ENCODE peak calls at places on chromosomes 11 and 22, in seven cellular contexts. One of them, this sample, is unnamed.

GRCh38 chr22:24134090-24134846 is 47.0 kb upstream of the SUSD2 start:
- DNase-seq in mesenchymal stem cell: no peak
- DNase-seq in H9: no peak
- DNase-seq in neuronal stem cell: peak; percentile 61
- DNase-seq in trophoblast cell: no peak
- DNase-seq in IMR-90: no peak
- DNase-seq in H1: no peak
- DNase-seq in this sample: peak; percentile 37

GRCh38 chr11:102620858-102621561 is 4.1 kb downstream of the MMP20 start:
- DNase-seq in mesenchymal stem cell: peak; percentile 77
- DNase-seq in H9: no peak
- DNase-seq in neuronal stem cell: no peak
- DNase-seq in trophoblast cell: no peak
- DNase-seq in IMR-90: peak; percentile 88
- DNase-seq in H1: no peak
- DNase-seq in this sample: no peak

GRCh38 chr11:118658372-118659313 is 20.8 kb downstream of the TREH start:
- DNase-seq in mesenchymal stem cell: peak; percentile 37
- DNase-seq in H9: peak; percentile 47
- DNase-seq in neuronal stem cell: no peak
- DNase-seq in trophoblast cell: no peak
- DNase-seq in IMR-90: no peak
- DNase-seq in H1: no peak
- DNase-seq in this sample: peak; percentile 34

GRCh38 chr11:70834277-70834940 is 418.0 kb downstream of the SHANK2 start:
- DNase-seq in mesenchymal stem cell: no peak
- DNase-seq in H9: peak; percentile 49
- DNase-seq in neuronal stem cell: no peak
- DNase-seq in trophoblast cell: no peak
- DNase-seq in IMR-90: peak; percentile 14
- DNase-seq in H1: no peak
- DNase-seq in this sample: peak; percentile 6

GRCh38 chr11:3021125-3021524 is 29.0 kb upstream of the NAP1L4 start:
- DNase-seq in mesenchymal stem cell: peak; percentile 29
- DNase-seq in H9: peak; percentile 68
- DNase-seq in neuronal stem cell: peak; percentile 56
- DNase-seq in trophoblast cell: no peak
- DNase-seq in IMR-90: peak; percentile 16
- DNase-seq in H1: no peak
- DNase-seq in this sample: peak; percentile 70

GRCh38 chr22:47022075-47022473 is 259.6 kb downstream of the TBC1D22A start:
- DNase-seq in mesenchymal stem cell: no peak
- DNase-seq in H9: no peak
- DNase-seq in neuronal stem cell: no peak
- DNase-seq in trophoblast cell: no peak
- DNase-seq in IMR-90: peak; percentile 22
- DNase-seq in H1: no peak
- DNase-seq in this sample: no peak

GRCh38 chr22:50576070-50576469 is 2.2 kb downstream of the CPT1B start:
- DNase-seq in mesenchymal stem cell: peak; percentile 32
- DNase-seq in H9: peak; percentile 55
- DNase-seq in neuronal stem cell: no peak
- DNase-seq in trophoblast cell: peak; percentile 86
- DNase-seq in IMR-90: peak; percentile 44
- DNase-seq in H1: no peak
- DNase-seq in this sample: peak; percentile 76

GRCh38 chr22:36471341-36471821 is 10.1 kb downstream of the TXN2 start:
- DNase-seq in mesenchymal stem cell: peak; percentile 52
- DNase-seq in H9: no peak
- DNase-seq in neuronal stem cell: no peak
- DNase-seq in trophoblast cell: peak; percentile 93
- DNase-seq in IMR-90: peak; percentile 60
- DNase-seq in H1: no peak
- DNase-seq in this sample: no peak

GRCh38 chr11:68778205-68778604 is 26.9 kb upstream of the TESMIN start:
- DNase-seq in mesenchymal stem cell: no peak
- DNase-seq in H9: no peak
- DNase-seq in neuronal stem cell: no peak
- DNase-seq in trophoblast cell: no peak
- DNase-seq in IMR-90: no peak
- DNase-seq in H1: no peak
- DNase-seq in this sample: no peak

GRCh38 chr22:41360126-41360525 is 21.6 kb upstream of the TEF start:
- DNase-seq in mesenchymal stem cell: no peak
- DNase-seq in H9: peak; percentile 67
- DNase-seq in neuronal stem cell: no peak
- DNase-seq in trophoblast cell: no peak
- DNase-seq in IMR-90: no peak
- DNase-seq in H1: no peak
- DNase-seq in this sample: peak; percentile 88

GRCh38 chr11:34600339-34601084 is 20.4 kb upstream of the EHF start:
- DNase-seq in mesenchymal stem cell: no peak
- DNase-seq in H9: no peak
- DNase-seq in neuronal stem cell: no peak
- DNase-seq in trophoblast cell: no peak
- DNase-seq in IMR-90: peak; percentile 8
- DNase-seq in H1: no peak
- DNase-seq in this sample: peak; percentile 58

GRCh38 chr22:44483878-44484277 is 14.2 kb downstream of the RTL6 start:
- DNase-seq in mesenchymal stem cell: no peak
- DNase-seq in H9: no peak
- DNase-seq in neuronal stem cell: no peak
- DNase-seq in trophoblast cell: no peak
- DNase-seq in IMR-90: no peak
- DNase-seq in H1: no peak
- DNase-seq in this sample: no peak

GRCh38 chr11:726278-726915 is 20.4 kb downstream of the EPS8L2 start:
- DNase-seq in mesenchymal stem cell: no peak
- DNase-seq in H9: peak; percentile 66
- DNase-seq in neuronal stem cell: no peak
- DNase-seq in trophoblast cell: no peak
- DNase-seq in IMR-90: peak; percentile 26
- DNase-seq in H1: peak; percentile 74
- DNase-seq in this sample: peak; percentile 40

GRCh38 chr11:57476223-57476882 is 16.0 kb downstream of the RTN4RL2 start:
- DNase-seq in mesenchymal stem cell: no peak
- DNase-seq in H9: peak; percentile 43
- DNase-seq in neuronal stem cell: no peak
- DNase-seq in trophoblast cell: no peak
- DNase-seq in IMR-90: no peak
- DNase-seq in H1: peak; percentile 74
- DNase-seq in this sample: no peak

GRCh38 chr22:50476819-50477344 is 2.0 kb upstream of the SBF1 start:
- DNase-seq in mesenchymal stem cell: no peak
- DNase-seq in H9: no peak
- DNase-seq in neuronal stem cell: no peak
- DNase-seq in trophoblast cell: no peak
- DNase-seq in IMR-90: no peak
- DNase-seq in H1: no peak
- DNase-seq in this sample: no peak

GRCh38 chr11:98137437-98137836 is 883.3 kb upstream of the CNTN5 start:
- DNase-seq in mesenchymal stem cell: no peak
- DNase-seq in H9: no peak
- DNase-seq in neuronal stem cell: no peak
- DNase-seq in trophoblast cell: no peak
- DNase-seq in IMR-90: no peak
- DNase-seq in H1: no peak
- DNase-seq in this sample: no peak

GRCh38 chr11:123690490-123690889 is 36.1 kb upstream of the SCN3B start:
- DNase-seq in mesenchymal stem cell: no peak
- DNase-seq in H9: no peak
- DNase-seq in neuronal stem cell: no peak
- DNase-seq in trophoblast cell: no peak
- DNase-seq in IMR-90: peak; percentile 63
- DNase-seq in H1: no peak
- DNase-seq in this sample: peak; percentile 12

GRCh38 chr11:64568041-64568571 is 22.9 kb upstream of the SLC22A12 start:
- DNase-seq in mesenchymal stem cell: no peak
- DNase-seq in H9: peak; percentile 51
- DNase-seq in neuronal stem cell: no peak
- DNase-seq in trophoblast cell: no peak
- DNase-seq in IMR-90: no peak
- DNase-seq in H1: no peak
- DNase-seq in this sample: no peak

GRCh38 chr11:66566221-66566620 is 2.2 kb downstream of the CTSF start:
- DNase-seq in mesenchymal stem cell: no peak
- DNase-seq in H9: no peak
- DNase-seq in neuronal stem cell: no peak
- DNase-seq in trophoblast cell: no peak
- DNase-seq in IMR-90: no peak
- DNase-seq in H1: no peak
- DNase-seq in this sample: no peak

GRCh38 chr11:44621784-44622183 is 56.3 kb downstream of the CD82 start:
- DNase-seq in mesenchymal stem cell: no peak
- DNase-seq in H9: no peak
- DNase-seq in neuronal stem cell: no peak
- DNase-seq in trophoblast cell: no peak
- DNase-seq in IMR-90: no peak
- DNase-seq in H1: no peak
- DNase-seq in this sample: no peak

GRCh38 chr22:46569848-46570695 is 32.7 kb upstream of the CELSR1 start:
- DNase-seq in mesenchymal stem cell: no peak
- DNase-seq in H9: no peak
- DNase-seq in neuronal stem cell: no peak
- DNase-seq in trophoblast cell: peak; percentile 42
- DNase-seq in IMR-90: no peak
- DNase-seq in H1: no peak
- DNase-seq in this sample: no peak

GRCh38 chr22:43239102-43239875 is 52.4 kb upstream of the TTLL12 start:
- DNase-seq in mesenchymal stem cell: peak; percentile 16
- DNase-seq in H9: no peak
- DNase-seq in neuronal stem cell: no peak
- DNase-seq in trophoblast cell: no peak
- DNase-seq in IMR-90: no peak
- DNase-seq in H1: no peak
- DNase-seq in this sample: no peak

GRCh38 chr11:45296085-45296484 is 9.9 kb upstream of the SYT13 start:
- DNase-seq in mesenchymal stem cell: no peak
- DNase-seq in H9: no peak
- DNase-seq in neuronal stem cell: no peak
- DNase-seq in trophoblast cell: no peak
- DNase-seq in IMR-90: no peak
- DNase-seq in H1: no peak
- DNase-seq in this sample: no peak

DNA sequence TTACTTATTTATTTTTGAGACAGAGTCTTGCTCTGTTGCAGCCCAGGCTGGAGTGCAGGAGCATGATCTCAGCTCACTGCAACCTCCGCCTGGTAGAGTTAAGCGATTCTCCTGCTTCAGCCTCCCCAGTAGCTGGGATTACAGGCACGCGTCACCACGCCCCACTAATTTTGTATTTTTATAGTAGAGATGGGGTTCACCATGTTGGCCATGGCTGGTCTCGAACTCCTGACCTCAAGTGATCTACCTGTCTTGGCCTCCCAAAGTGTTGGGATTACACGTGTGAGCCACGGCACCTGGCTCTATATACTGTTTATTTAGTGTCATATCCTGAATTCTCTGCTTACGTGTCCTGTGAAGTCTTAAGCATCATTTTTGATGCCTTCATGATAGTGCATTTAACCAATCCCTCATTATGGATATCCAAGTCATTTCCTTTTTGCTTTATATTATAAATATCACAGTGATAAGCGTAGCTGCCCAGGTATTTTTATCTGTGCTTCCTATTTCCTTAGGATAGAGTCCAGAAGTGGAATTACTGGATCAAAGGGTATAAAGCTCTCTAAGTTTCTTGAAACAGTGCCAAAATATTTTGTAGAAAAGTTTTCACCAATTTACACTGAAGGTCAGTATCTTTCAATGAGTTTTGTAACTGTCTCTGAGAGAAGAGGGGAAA is 871 bp upstream of the SIDT2 start:
- DNase-seq in mesenchymal stem cell: no peak
- DNase-seq in H9: no peak
- DNase-seq in neuronal stem cell: no peak
- DNase-seq in trophoblast cell: no peak
- DNase-seq in IMR-90: no peak
- DNase-seq in H1: no peak
- DNase-seq in this sample: no peak
- H2BK5ac ChIP-seq in mesenchymal stem cell: peak overlapping the region; percentile 10
- H2BK5ac ChIP-seq in H9: peak overlapping the region; percentile 48
- H2BK5ac ChIP-seq in neuronal stem cell: no peak overlapping the region
- H2BK5ac ChIP-seq in trophoblast cell: no peak overlapping the region
- H2BK5ac ChIP-seq in IMR-90: peak overlapping the region; percentile 88
- H2BK5ac ChIP-seq in H1: peak overlapping the region; percentile 5
- H2BK5ac ChIP-seq in this sample: no peak overlapping the region

DNA sequence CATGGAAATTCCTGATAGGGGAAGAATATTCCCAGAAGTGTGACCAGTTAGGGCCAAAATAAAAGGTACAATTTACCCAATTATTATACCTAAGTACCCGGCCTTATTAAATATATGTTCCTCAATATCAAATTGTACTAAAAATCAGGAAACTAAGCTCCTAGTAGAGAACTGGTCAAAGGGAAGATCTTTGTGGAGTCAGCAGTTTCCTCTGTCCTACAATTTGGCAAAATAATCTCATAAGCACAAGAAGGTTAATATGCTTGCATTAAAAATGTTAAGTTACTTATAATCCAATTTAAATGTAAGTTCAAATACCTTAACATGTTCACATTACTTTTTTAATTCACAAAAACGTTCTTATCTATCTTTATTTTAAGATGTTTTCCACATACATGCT is 10.3 kb downstream of the TTC28 start:
- DNase-seq in mesenchymal stem cell: no peak
- DNase-seq in H9: no peak
- DNase-seq in neuronal stem cell: no peak
- DNase-seq in trophoblast cell: no peak
- DNase-seq in IMR-90: no peak
- DNase-seq in H1: no peak
- DNase-seq in this sample: no peak
- H3K27ac ChIP-seq in mesenchymal stem cell: no peak overlapping the region
- H3K27ac ChIP-seq in H9: no peak overlapping the region
- H3K27ac ChIP-seq in neuronal stem cell: no peak overlapping the region
- H3K27ac ChIP-seq in trophoblast cell: no peak overlapping the region
- H3K27ac ChIP-seq in IMR-90: no peak overlapping the region
- H3K27ac ChIP-seq in H1: no peak overlapping the region
- H3K27ac ChIP-seq in this sample: no peak overlapping the region

DNA sequence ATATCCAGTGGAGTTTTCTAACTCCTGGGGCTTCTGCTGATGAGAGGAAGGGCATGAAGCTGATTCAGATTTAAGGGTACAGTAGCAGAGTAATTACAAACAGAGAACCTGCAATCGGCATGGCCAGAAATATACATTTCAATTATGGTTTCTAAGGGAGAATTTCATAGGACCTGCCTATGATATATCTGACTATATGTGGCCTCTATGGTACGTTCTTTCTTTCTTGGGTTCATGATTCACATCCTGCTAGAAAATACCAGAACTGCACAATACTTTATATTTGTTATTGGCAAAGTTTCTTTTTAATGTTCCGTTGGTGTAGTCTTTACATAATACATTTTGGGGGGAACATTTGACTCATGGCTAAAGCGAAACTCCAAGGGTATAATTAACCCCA is 63.1 kb upstream of the TTC12 start:
- DNase-seq in mesenchymal stem cell: no peak
- DNase-seq in H9: no peak
- DNase-seq in neuronal stem cell: no peak
- DNase-seq in trophoblast cell: no peak
- DNase-seq in IMR-90: no peak
- DNase-seq in H1: no peak
- DNase-seq in this sample: no peak
- H4K8ac ChIP-seq in mesenchymal stem cell: no peak overlapping the region
- H4K8ac ChIP-seq in H9: no peak overlapping the region
- H4K8ac ChIP-seq in neuronal stem cell: no peak overlapping the region
- H4K8ac ChIP-seq in trophoblast cell: no peak overlapping the region
- H4K8ac ChIP-seq in IMR-90: no peak overlapping the region
- H4K8ac ChIP-seq in H1: no peak overlapping the region
- H4K8ac ChIP-seq in this sample: no peak overlapping the region

GRCh38 chr11:62201376-62201775 is 7.1 kb upstream of the SCGB2A1 start:
- DNase-seq in mesenchymal stem cell: no peak
- DNase-seq in H9: no peak
- DNase-seq in neuronal stem cell: no peak
- DNase-seq in trophoblast cell: no peak
- DNase-seq in IMR-90: no peak
- DNase-seq in H1: no peak
- DNase-seq in this sample: no peak
- H2BK5ac ChIP-seq in mesenchymal stem cell: no peak overlapping the region
- H2BK5ac ChIP-seq in H9: no peak overlapping the region
- H2BK5ac ChIP-seq in neuronal stem cell: no peak overlapping the region
- H2BK5ac ChIP-seq in trophoblast cell: no peak overlapping the region
- H2BK5ac ChIP-seq in IMR-90: no peak overlapping the region
- H2BK5ac ChIP-seq in H1: no peak overlapping the region
- H2BK5ac ChIP-seq in this sample: no peak overlapping the region